ENCODE peak calls at places on chromosomes 6 and 20, in nine cellular contexts. One of them, this sample, is unnamed.

GRCh38 chr6:45222380-45222779 is 105.8 kb upstream of the RUNX2 start:
- DNase-seq in fibroblast of the aortic adventitia: peak; percentile 17
- DNase-seq in effector memory CD4-positive, alpha-beta T cell: no peak
- DNase-seq in cardiac muscle cell: no peak
- DNase-seq in iris pigment epithelial cell: peak; percentile 22
- DNase-seq in hepatocyte: no peak
- DNase-seq in HCT116: no peak
- DNase-seq in foreskin fibroblast: no peak
- DNase-seq in activated CD4-positive, alpha-beta T cell treated with anti-CD3 and anti-CD28 coated beads, Interleukin-2, amount 50 U/mL, for 24 hours: no peak
- DNase-seq in this sample: no peak

GRCh38 chr6:38774933-38775707 is 60.0 kb downstream of the DNAH8 start:
- DNase-seq in fibroblast of the aortic adventitia: no peak
- DNase-seq in effector memory CD4-positive, alpha-beta T cell: no peak
- DNase-seq in cardiac muscle cell: no peak
- DNase-seq in iris pigment epithelial cell: no peak
- DNase-seq in hepatocyte: no peak
- DNase-seq in HCT116: no peak
- DNase-seq in foreskin fibroblast: no peak
- DNase-seq in activated CD4-positive, alpha-beta T cell treated with anti-CD3 and anti-CD28 coated beads, Interleukin-2, amount 50 U/mL, for 24 hours: no peak
- DNase-seq in this sample: no peak

GRCh38 chr6:56808871-56809359 is 146.0 kb upstream of the BEND6 start:
- DNase-seq in fibroblast of the aortic adventitia: peak; percentile 42
- DNase-seq in effector memory CD4-positive, alpha-beta T cell: no peak
- DNase-seq in cardiac muscle cell: peak; percentile 16
- DNase-seq in iris pigment epithelial cell: peak; percentile 89
- DNase-seq in hepatocyte: peak; percentile 19
- DNase-seq in HCT116: no peak
- DNase-seq in foreskin fibroblast: peak; percentile 36
- DNase-seq in activated CD4-positive, alpha-beta T cell treated with anti-CD3 and anti-CD28 coated beads, Interleukin-2, amount 50 U/mL, for 24 hours: no peak
- DNase-seq in this sample: no peak

GRCh38 chr20:24989162-24989561 is 3.4 kb downstream of the APMAP start:
- DNase-seq in fibroblast of the aortic adventitia: no peak
- DNase-seq in effector memory CD4-positive, alpha-beta T cell: no peak
- DNase-seq in cardiac muscle cell: no peak
- DNase-seq in iris pigment epithelial cell: peak; percentile 8
- DNase-seq in hepatocyte: no peak
- DNase-seq in HCT116: no peak
- DNase-seq in foreskin fibroblast: no peak
- DNase-seq in activated CD4-positive, alpha-beta T cell treated with anti-CD3 and anti-CD28 coated beads, Interleukin-2, amount 50 U/mL, for 24 hours: no peak
- DNase-seq in this sample: no peak

GRCh38 chr6:2839982-2840793 is 1.5 kb downstream of the SERPINB1 start:
- DNase-seq in fibroblast of the aortic adventitia: no peak
- DNase-seq in effector memory CD4-positive, alpha-beta T cell: no peak
- DNase-seq in cardiac muscle cell: no peak
- DNase-seq in iris pigment epithelial cell: no peak
- DNase-seq in hepatocyte: no peak
- DNase-seq in HCT116: no peak
- DNase-seq in foreskin fibroblast: peak; percentile 39
- DNase-seq in activated CD4-positive, alpha-beta T cell treated with anti-CD3 and anti-CD28 coated beads, Interleukin-2, amount 50 U/mL, for 24 hours: no peak
- DNase-seq in this sample: no peak

GRCh38 chr6:89146748-89147715 is 1.2 kb downstream of the PM20D2 start:
- DNase-seq in fibroblast of the aortic adventitia: peak; percentile 40
- DNase-seq in effector memory CD4-positive, alpha-beta T cell: no peak
- DNase-seq in cardiac muscle cell: peak; percentile 34
- DNase-seq in iris pigment epithelial cell: peak; percentile 61
- DNase-seq in hepatocyte: peak; percentile 31
- DNase-seq in HCT116: peak; percentile 18
- DNase-seq in foreskin fibroblast: peak; percentile 51
- DNase-seq in activated CD4-positive, alpha-beta T cell treated with anti-CD3 and anti-CD28 coated beads, Interleukin-2, amount 50 U/mL, for 24 hours: no peak
- DNase-seq in this sample: no peak

GRCh38 chr6:14743465-14744211 is 502.2 kb upstream of the JARID2 start:
- DNase-seq in fibroblast of the aortic adventitia: peak; percentile 99
- DNase-seq in effector memory CD4-positive, alpha-beta T cell: no peak
- DNase-seq in cardiac muscle cell: no peak
- DNase-seq in iris pigment epithelial cell: peak; percentile 99
- DNase-seq in hepatocyte: peak; percentile 80
- DNase-seq in HCT116: peak; percentile 94
- DNase-seq in foreskin fibroblast: peak; percentile 99
- DNase-seq in activated CD4-positive, alpha-beta T cell treated with anti-CD3 and anti-CD28 coated beads, Interleukin-2, amount 50 U/mL, for 24 hours: peak; percentile 86
- DNase-seq in this sample: peak; percentile 74

GRCh38 chr20:44109951-44110361 is 77.0 kb downstream of the JPH2 start:
- DNase-seq in fibroblast of the aortic adventitia: peak; percentile 79
- DNase-seq in effector memory CD4-positive, alpha-beta T cell: no peak
- DNase-seq in cardiac muscle cell: no peak
- DNase-seq in iris pigment epithelial cell: no peak
- DNase-seq in hepatocyte: no peak
- DNase-seq in HCT116: no peak
- DNase-seq in foreskin fibroblast: no peak
- DNase-seq in activated CD4-positive, alpha-beta T cell treated with anti-CD3 and anti-CD28 coated beads, Interleukin-2, amount 50 U/mL, for 24 hours: no peak
- DNase-seq in this sample: no peak

GRCh38 chr6:130020106-130020851 is 1.9 kb downstream of the L3MBTL3 start:
- DNase-seq in fibroblast of the aortic adventitia: no peak
- DNase-seq in effector memory CD4-positive, alpha-beta T cell: peak; percentile 24
- DNase-seq in cardiac muscle cell: peak; percentile 24
- DNase-seq in iris pigment epithelial cell: peak; percentile 16
- DNase-seq in hepatocyte: peak; percentile 48
- DNase-seq in HCT116: no peak
- DNase-seq in foreskin fibroblast: peak; percentile 49
- DNase-seq in activated CD4-positive, alpha-beta T cell treated with anti-CD3 and anti-CD28 coated beads, Interleukin-2, amount 50 U/mL, for 24 hours: no peak
- DNase-seq in this sample: no peak

GRCh38 chr20:4006640-4007039 is 8.7 kb downstream of the RNF24 start:
- DNase-seq in fibroblast of the aortic adventitia: peak; percentile 85
- DNase-seq in effector memory CD4-positive, alpha-beta T cell: no peak
- DNase-seq in cardiac muscle cell: no peak
- DNase-seq in iris pigment epithelial cell: no peak
- DNase-seq in hepatocyte: no peak
- DNase-seq in HCT116: no peak
- DNase-seq in foreskin fibroblast: peak; percentile 33
- DNase-seq in activated CD4-positive, alpha-beta T cell treated with anti-CD3 and anti-CD28 coated beads, Interleukin-2, amount 50 U/mL, for 24 hours: no peak
- DNase-seq in this sample: no peak

GRCh38 chr6:1310628-1311399 is 1.1 kb upstream of the FOXQ1 start:
- DNase-seq in fibroblast of the aortic adventitia: no peak
- DNase-seq in effector memory CD4-positive, alpha-beta T cell: no peak
- DNase-seq in cardiac muscle cell: peak; percentile 48
- DNase-seq in iris pigment epithelial cell: no peak
- DNase-seq in hepatocyte: peak; percentile 73
- DNase-seq in HCT116: peak; percentile 16
- DNase-seq in foreskin fibroblast: peak; percentile 38
- DNase-seq in activated CD4-positive, alpha-beta T cell treated with anti-CD3 and anti-CD28 coated beads, Interleukin-2, amount 50 U/mL, for 24 hours: no peak
- DNase-seq in this sample: no peak

GRCh38 chr6:149360536-149360935 is 39.5 kb upstream of the SUMO4 start:
- DNase-seq in fibroblast of the aortic adventitia: no peak
- DNase-seq in effector memory CD4-positive, alpha-beta T cell: no peak
- DNase-seq in cardiac muscle cell: no peak
- DNase-seq in iris pigment epithelial cell: no peak
- DNase-seq in hepatocyte: no peak
- DNase-seq in HCT116: no peak
- DNase-seq in foreskin fibroblast: no peak
- DNase-seq in activated CD4-positive, alpha-beta T cell treated with anti-CD3 and anti-CD28 coated beads, Interleukin-2, amount 50 U/mL, for 24 hours: no peak
- DNase-seq in this sample: no peak

GRCh38 chr6:45613678-45614077 is 235.9 kb upstream of the SUPT3H start:
- DNase-seq in fibroblast of the aortic adventitia: peak; percentile 74
- DNase-seq in effector memory CD4-positive, alpha-beta T cell: no peak
- DNase-seq in cardiac muscle cell: no peak
- DNase-seq in iris pigment epithelial cell: peak; percentile 81
- DNase-seq in hepatocyte: peak; percentile 59
- DNase-seq in HCT116: no peak
- DNase-seq in foreskin fibroblast: peak; percentile 94
- DNase-seq in activated CD4-positive, alpha-beta T cell treated with anti-CD3 and anti-CD28 coated beads, Interleukin-2, amount 50 U/mL, for 24 hours: no peak
- DNase-seq in this sample: no peak

GRCh38 chr20:4062721-4063606 is 47.6 kb upstream of the RNF24 start:
- DNase-seq in fibroblast of the aortic adventitia: no peak
- DNase-seq in effector memory CD4-positive, alpha-beta T cell: no peak
- DNase-seq in cardiac muscle cell: no peak
- DNase-seq in iris pigment epithelial cell: no peak
- DNase-seq in hepatocyte: no peak
- DNase-seq in HCT116: no peak
- DNase-seq in foreskin fibroblast: no peak
- DNase-seq in activated CD4-positive, alpha-beta T cell treated with anti-CD3 and anti-CD28 coated beads, Interleukin-2, amount 50 U/mL, for 24 hours: no peak
- DNase-seq in this sample: no peak

GRCh38 chr6:154749341-154749740 is 16.1 kb downstream of the SCAF8 start:
- DNase-seq in fibroblast of the aortic adventitia: no peak
- DNase-seq in effector memory CD4-positive, alpha-beta T cell: no peak
- DNase-seq in cardiac muscle cell: no peak
- DNase-seq in iris pigment epithelial cell: no peak
- DNase-seq in hepatocyte: no peak
- DNase-seq in HCT116: no peak
- DNase-seq in foreskin fibroblast: no peak
- DNase-seq in activated CD4-positive, alpha-beta T cell treated with anti-CD3 and anti-CD28 coated beads, Interleukin-2, amount 50 U/mL, for 24 hours: no peak
- DNase-seq in this sample: no peak

GRCh38 chr6:63295553-63295952 is 24.2 kb downstream of the LGSN start:
- DNase-seq in fibroblast of the aortic adventitia: no peak
- DNase-seq in effector memory CD4-positive, alpha-beta T cell: no peak
- DNase-seq in cardiac muscle cell: no peak
- DNase-seq in iris pigment epithelial cell: no peak
- DNase-seq in hepatocyte: no peak
- DNase-seq in HCT116: no peak
- DNase-seq in foreskin fibroblast: no peak
- DNase-seq in activated CD4-positive, alpha-beta T cell treated with anti-CD3 and anti-CD28 coated beads, Interleukin-2, amount 50 U/mL, for 24 hours: no peak
- DNase-seq in this sample: no peak

GRCh38 chr20:21529863-21530262 is 16.0 kb upstream of the NKX2-2 start:
- DNase-seq in fibroblast of the aortic adventitia: no peak
- DNase-seq in effector memory CD4-positive, alpha-beta T cell: no peak
- DNase-seq in cardiac muscle cell: no peak
- DNase-seq in iris pigment epithelial cell: no peak
- DNase-seq in hepatocyte: no peak
- DNase-seq in HCT116: peak; percentile 38
- DNase-seq in foreskin fibroblast: no peak
- DNase-seq in activated CD4-positive, alpha-beta T cell treated with anti-CD3 and anti-CD28 coated beads, Interleukin-2, amount 50 U/mL, for 24 hours: no peak
- DNase-seq in this sample: no peak

GRCh38 chr6:154053141-154053540 is 14.1 kb downstream of the OPRM1 start:
- DNase-seq in fibroblast of the aortic adventitia: no peak
- DNase-seq in effector memory CD4-positive, alpha-beta T cell: no peak
- DNase-seq in cardiac muscle cell: no peak
- DNase-seq in iris pigment epithelial cell: no peak
- DNase-seq in hepatocyte: no peak
- DNase-seq in HCT116: no peak
- DNase-seq in foreskin fibroblast: no peak
- DNase-seq in activated CD4-positive, alpha-beta T cell treated with anti-CD3 and anti-CD28 coated beads, Interleukin-2, amount 50 U/mL, for 24 hours: no peak
- DNase-seq in this sample: no peak